ENCODE peak calls at places on chromosomes 3 and 15, in six cellular contexts. M, H, A, O, P and W are unnamed samples.

GRCh38 chr3:38314112-38314766 is 32.1 kb downstream of the SLC22A14 start:
- DNase-seq in M (no peak), H (no peak), P (no peak), O (no peak), A (no peak), W (no peak)

GRCh38 chr15:68218847-68219798 is 10.4 kb downstream of the CLN6 start:
- DNase-seq in H (no peak), M (no peak), P (no peak), A (peak; percentile 31), O (no peak), W (no peak)

GRCh38 chr15:33154366-33155166 is 39.9 kb downstream of the FMN1 start:
- DNase-seq in A (no peak), O (no peak), P (no peak), H (peak; percentile 27), M (peak; percentile 58), W (peak; percentile 21)

GRCh38 chr3:93969443-93969842 is 4.3 kb downstream of the PROS1 start:
- DNase-seq in M (peak; percentile 76), H (no peak), P (no peak), O (no peak), A (no peak), W (peak; percentile 90)

GRCh38 chr3:62875103-62876002 is at the start of gene CADPS:
- DNase-seq in A (peak; percentile 78), O (no peak), H (no peak), M (no peak), P (peak; percentile 34), W (no peak)

GRCh38 chr3:119258915-119259314 is 18.2 kb upstream of the B4GALT4 start:
- DNase-seq in P (no peak), H (peak; percentile 38), M (no peak), O (no peak), A (no peak), W (no peak)

GRCh38 chr15:74158855-74159650 is 14.5 kb upstream of the ISLR start:
- DNase-seq in A (no peak), H (no peak), P (no peak), M (no peak), O (no peak), W (no peak)

GRCh38 chr3:98612996-98613517 is 19.6 kb upstream of the CPOX start:
- DNase-seq in P (no peak), O (no peak), M (no peak), A (no peak), H (no peak), W (no peak)

GRCh38 chr3:112086018-112086854 is at the start of gene C3orf52:
- DNase-seq in M (peak; percentile 86), P (peak; percentile 56), H (no peak), O (peak; percentile 60), A (peak; percentile 87), W (peak; percentile 86)

GRCh38 chr3:74267583-74268184 is 346.8 kb downstream of the CNTN3 start:
- DNase-seq in A (no peak), P (no peak), H (peak; percentile 13), O (peak; percentile 20), M (peak; percentile 69), W (peak; percentile 54)

GRCh38 chr15:80251505-80252280 is at the start of gene CTXND1:
- DNase-seq in P (no peak), A (no peak), M (no peak), O (no peak), H (no peak), W (no peak)

GRCh38 chr3:184523825-184524615 is 37.6 kb upstream of the EPHB3 start:
- DNase-seq in P (no peak), M (peak; percentile 74), H (peak; percentile 60), A (no peak), O (no peak), W (peak; percentile 30)

GRCh38 chr3:154132777-154133375 is 11.7 kb downstream of the ARHGEF26 start:
- DNase-seq in O (no peak), M (peak; percentile 35), H (no peak), A (no peak), P (no peak), W (no peak)

GRCh38 chr3:84967767-84968581 is 9.2 kb downstream of the CADM2 start:
- DNase-seq in P (no peak), M (peak; percentile 21), H (no peak), A (no peak), O (no peak), W (no peak)

GRCh38 chr15:82832601-82833209 is 23.3 kb downstream of the WHAMM start:
- DNase-seq in O (no peak), P (no peak), A (no peak), H (peak; percentile 56), M (peak; percentile 90), W (peak; percentile 93)

GRCh38 chr3:193507566-193507965 is 47.1 kb downstream of the ATP13A4 start:
- DNase-seq in M (no peak), H (no peak), O (no peak), A (no peak), P (no peak), W (no peak)

GRCh38 chr3:23785097-23785645 is 20.6 kb upstream of the UBE2E1 start:
- DNase-seq in M (no peak), A (no peak), P (no peak), H (no peak), O (no peak), W (no peak)

GRCh38 chr3:128242818-128243601 is 89.7 kb downstream of the EEFSEC start:
- DNase-seq in P (no peak), O (no peak), H (no peak), M (peak; percentile 55), A (no peak), W (no peak)

GRCh38 chr3:146200461-146201220 is 39.7 kb upstream of the PLOD2 start:
- DNase-seq in H (no peak), O (no peak), M (no peak), P (no peak), A (no peak), W (no peak)

GRCh38 chr15:45664451-45664850 is 29.6 kb downstream of the SQOR start:
- DNase-seq in O (no peak), A (no peak), H (no peak), M (peak; percentile 67), P (no peak), W (no peak)

GRCh38 chr3:72973786-72974185 is 22.8 kb upstream of the PPP4R2 start:
- DNase-seq in H (no peak), O (no peak), A (no peak), M (no peak), P (no peak), W (no peak)

GRCh38 chr15:59997070-59997701 is 6.9 kb upstream of the FOXB1 start:
- DNase-seq in M (no peak), P (no peak), H (no peak), A (no peak), O (no peak), W (peak; percentile 16)